ENCODE peak calls at places on chromosomes 5 and 9, in ten cellular contexts. M is progenitor cell of endocrine pancreas; S is hepatocyte; D is stimulated activated CD8-positive, alpha-beta memory T cell treated with anti-CD3 and anti-CD28 coated beads, Interleukin-2, amount 100 ng/mL, for 48 hours; R is GM13977; G is upper lobe of right lung; T is Karpas-422; B is NCI-H2171 treated with DMSO at 0.1 percent for 48 hours; I is T-cell; W is Right ventricle myocardium superior. A is an unnamed sample.

GRCh38 chr9:116572095-116572748 is 114.9 kb upstream of the TRIM32 start:
- DNase-seq in D (peak), T (peak), I (no peak), M (peak), S (peak), R (peak), B (peak), W (peak), G (peak), A (no peak)

GRCh38 chr9:137107982-137108381 is 6.6 kb downstream of the DPP7 start:
- DNase-seq in R (peak), G (no peak), B (no peak), T (no peak), I (no peak), D (no peak), M (no peak), S (no peak), W (no peak), A (no peak)

GRCh38 chr9:111743275-111743674 is 51.5 kb downstream of the SHOC1 start:
- DNase-seq in B (no peak), T (no peak), S (no peak), D (no peak), G (no peak), M (no peak), I (no peak), W (no peak), R (no peak), A (peak)

GRCh38 chr9:76618762-76619161 is 145.5 kb upstream of the PCA3 start:
- DNase-seq in D (no peak), S (no peak), G (no peak), W (no peak), I (no peak), M (no peak), R (no peak), B (no peak), T (no peak), A (no peak)

GRCh38 chr9:106653111-106653697 is 209.8 kb upstream of the ZNF462 start:
- DNase-seq in D (no peak), T (peak), M (no peak), W (no peak), I (no peak), S (no peak), R (no peak), B (no peak), G (no peak), A (no peak)

GRCh38 chr5:135851186-135851906 is 16.9 kb downstream of the SLC25A48 start:
- DNase-seq in R (no peak), W (no peak), G (no peak), T (no peak), D (no peak), M (no peak), I (no peak), S (no peak), B (no peak), A (no peak)

GRCh38 chr9:35636135-35636876 is 14.4 kb downstream of the SIT1 start:
- DNase-seq in I (no peak), M (no peak), B (no peak), G (no peak), S (no peak), T (peak), W (no peak), D (no peak), R (no peak), A (no peak)

GRCh38 chr9:14616188-14616982 is 76.8 kb downstream of the ZDHHC21 start:
- DNase-seq in D (no peak), B (peak), W (no peak), R (peak), M (no peak), T (peak), I (no peak), G (no peak), S (peak), A (no peak)

GRCh38 chr5:58854396-58854795 is 271.5 kb downstream of the RAB3C start:
- DNase-seq in W (no peak), R (no peak), S (no peak), M (no peak), I (no peak), G (no peak), D (no peak), T (no peak), B (no peak), A (no peak)